ENCODE peak calls at places on chromosomes 13 and 19, in seven cellular contexts. F, Q, T, S, K, C and G are unnamed samples.

GRCh38 chr19:34671972-34672371 is 5.0 kb downstream of the SCGB2B2 start:
- DNase-seq in F (no peak), Q (no peak), T (no peak), S (no peak), K (no peak), C (no peak), G (no peak)

GRCh38 chr13:108220042-108220441 is 1.9 kb downstream of the ABHD13 start:
- DNase-seq in F (no peak), Q (no peak), T (peak; percentile 66), S (peak; percentile 69), K (peak; percentile 46), C (no peak), G (no peak)

GRCh38 chr13:70964124-70964523 is 855.9 kb upstream of the KLHL1 start:
- DNase-seq in F (no peak), Q (no peak), T (no peak), S (no peak), K (no peak), C (no peak), G (no peak)

GRCh38 chr19:17779281-17779930 is 15.5 kb upstream of the B3GNT3 start:
- DNase-seq in F (peak; percentile 78), Q (no peak), T (no peak), S (no peak), K (no peak), C (no peak), G (no peak)

GRCh38 chr13:39455534-39456175 is 147.3 kb downstream of the LHFPL6 start:
- DNase-seq in F (no peak), Q (no peak), T (no peak), S (no peak), K (no peak), C (no peak), G (no peak)

GRCh38 chr13:113860579-113861432 is 3.1 kb downstream of the GAS6 start:
- DNase-seq in F (no peak), Q (no peak), T (peak; percentile 82), S (peak; percentile 75), K (peak; percentile 61), C (no peak), G (peak; percentile 48)

GRCh38 chr13:28451482-28452217 is 43.3 kb downstream of the FLT1 start:
- DNase-seq in F (no peak), Q (no peak), T (no peak), S (no peak), K (no peak), C (no peak), G (no peak)

GRCh38 chr13:91133941-91134772 is 213.3 kb upstream of the MIR17HG start:
- DNase-seq in F (peak; percentile 33), Q (no peak), T (peak; percentile 42), S (peak; percentile 76), K (no peak), C (peak; percentile 48), G (peak; percentile 39)

GRCh38 chr19:42285988-42286348 is 16.0 kb upstream of the PRR19 start:
- DNase-seq in F (no peak), Q (no peak), T (no peak), S (no peak), K (no peak), C (no peak), G (peak; percentile 29)

DNA sequence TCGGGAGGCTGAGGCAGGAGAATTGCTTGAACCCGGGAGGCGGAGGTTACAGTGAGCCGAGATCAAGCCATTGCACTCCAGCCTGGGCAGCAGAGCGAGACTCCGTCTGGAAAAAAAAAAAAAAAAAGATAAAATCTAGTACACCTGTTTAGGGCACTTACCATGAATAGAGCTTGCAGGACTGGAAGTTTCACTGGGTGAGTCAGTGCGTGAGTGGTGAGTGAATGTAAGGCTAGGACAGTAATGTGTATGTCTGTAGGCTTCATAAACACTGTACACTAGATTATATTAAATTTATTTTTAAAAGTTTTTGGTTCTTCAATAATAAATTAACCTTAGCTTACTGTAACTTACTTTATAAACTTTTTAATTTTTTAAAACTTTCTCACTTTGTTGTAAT is 22.9 kb downstream of the PPP5C start:
- DNase-seq in F (no peak), Q (no peak), T (no peak), S (no peak), K (no peak), C (no peak), G (peak; percentile 35)
- H3K27ac ChIP-seq in F (no peak overlapping the region), Q (no peak overlapping the region), T (no peak overlapping the region), S (no peak overlapping the region), K (no peak overlapping the region), C (no peak overlapping the region), G (no peak overlapping the region)

GRCh38 chr19:16470911-16471811 is 609 bp downstream of the EPS15L1 start:
- DNase-seq in F (peak; percentile 50), Q (no peak), T (no peak), S (no peak), K (no peak), C (no peak), G (peak; percentile 53)
- H3K27ac ChIP-seq in F (peak overlapping the region; percentile 48), Q (no peak overlapping the region), T (peak overlapping the region; percentile 94), S (peak overlapping the region; percentile 92), K (peak overlapping the region; percentile 58), C (peak overlapping the region; percentile 3), G (peak overlapping the region; percentile 97)

GRCh38 chr13:95641961-95642621 is 2.4 kb downstream of the DZIP1 start:
- DNase-seq in F (no peak), Q (no peak), T (peak; percentile 54), S (peak; percentile 50), K (peak; percentile 45), C (no peak), G (no peak)
- H3K27ac ChIP-seq in F (no peak overlapping the region), Q (no peak overlapping the region), T (peak overlapping the region; percentile 2), S (no peak overlapping the region), K (peak overlapping the region; percentile 22), C (no peak overlapping the region), G (no peak overlapping the region)

GRCh38 chr13:23672616-23673015 is 102.4 kb downstream of the TNFRSF19 start:
- DNase-seq in F (no peak), Q (no peak), T (no peak), S (no peak), K (no peak), C (no peak), G (no peak)
- H3K27ac ChIP-seq in F (no peak overlapping the region), Q (no peak overlapping the region), T (peak overlapping the region; percentile 61), S (no peak overlapping the region), K (no peak overlapping the region), C (no peak overlapping the region), G (no peak overlapping the region)